ENCODE peak calls at places on chromosomes 2 and 18, in nine cellular contexts. V, J, B, Y, U, L, P, A and N are unnamed samples.
A peak's percentile ranks its signal among the peaks of the same experiment; 100 is the strongest.

GRCh38 chr2:225994748-225995405 is 595.4 kb downstream of the NYAP2 start:
- DNase-seq in V (peak; percentile 48), J (no peak), B (no peak), Y (no peak), U (no peak), L (no peak), P (no peak), A (no peak), N (peak; percentile 27)

GRCh38 chr2:43086451-43087221 is 139.8 kb downstream of the ZFP36L2 start:
- DNase-seq in V (peak; percentile 99), J (no peak), B (peak; percentile 98), Y (no peak), U (no peak), L (no peak), P (peak; percentile 33), A (no peak), N (peak; percentile 99)

GRCh38 chr2:45652090-45653050 is 895 bp downstream of the PRKCE start:
- DNase-seq in V (peak; percentile 35), J (no peak), B (no peak), Y (peak; percentile 87), U (no peak), L (no peak), P (no peak), A (peak; percentile 47), N (peak; percentile 70)

GRCh38 chr2:108449410-108450200 is 599 bp downstream of the GCC2 start:
- DNase-seq in V (peak; percentile 25), J (peak; percentile 62), B (no peak), Y (no peak), U (no peak), L (no peak), P (peak; percentile 11), A (peak; percentile 58), N (peak; percentile 45)

GRCh38 chr2:12702661-12703121 is 14.0 kb upstream of the TRIB2 start:
- DNase-seq in V (peak; percentile 89), J (no peak), B (peak; percentile 83), Y (no peak), U (no peak), L (no peak), P (no peak), A (no peak), N (peak; percentile 96)

GRCh38 chr2:230254152-230254881 is 28.8 kb downstream of the SP140 start:
- DNase-seq in V (no peak), J (no peak), B (no peak), Y (no peak), U (no peak), L (no peak), P (no peak), A (no peak), N (no peak)

GRCh38 chr2:236366406-236366805 is 102.2 kb upstream of the ASB18 start:
- DNase-seq in V (no peak), J (no peak), B (no peak), Y (no peak), U (no peak), L (no peak), P (no peak), A (no peak), N (no peak)

GRCh38 chr2:127581050-127581345 is 45.5 kb downstream of the MYO7B start:
- DNase-seq in V (no peak), J (no peak), B (no peak), Y (peak; percentile 41), U (no peak), L (no peak), P (no peak), A (no peak), N (no peak)

GRCh38 chr18:75931079-75931478 is 503.6 kb upstream of the SMIM21 start:
- DNase-seq in V (no peak), J (no peak), B (no peak), Y (no peak), U (no peak), L (no peak), P (no peak), A (no peak), N (no peak)

GRCh38 chr2:37316181-37316580 is 8.5 kb downstream of the PRKD3 start:
- DNase-seq in V (no peak), J (no peak), B (no peak), Y (no peak), U (no peak), L (no peak), P (no peak), A (no peak), N (no peak)

GRCh38 chr2:232538671-232539070 is 821 bp upstream of the CHRNG start:
- DNase-seq in V (no peak), J (no peak), B (no peak), Y (peak; percentile 66), U (no peak), L (no peak), P (no peak), A (no peak), N (no peak)

GRCh38 chr18:75422341-75422910 is 5.1 kb downstream of the SMIM21 start:
- DNase-seq in V (no peak), J (no peak), B (no peak), Y (no peak), U (no peak), L (no peak), P (no peak), A (no peak), N (peak; percentile 12)

GRCh38 chr2:120447122-120447785 is 101.3 kb downstream of the INHBB start:
- DNase-seq in V (no peak), J (no peak), B (no peak), Y (peak; percentile 67), U (no peak), L (no peak), P (no peak), A (no peak), N (no peak)

GRCh38 chr2:68345129-68345875 is 19.8 kb upstream of the PLEK start:
- DNase-seq in V (no peak), J (peak; percentile 9), B (no peak), Y (no peak), U (no peak), L (no peak), P (no peak), A (no peak), N (no peak)

GRCh38 chr2:217935245-217935879 is 67.4 kb downstream of the TNS1 start:
- DNase-seq in V (peak; percentile 72), J (no peak), B (no peak), Y (no peak), U (no peak), L (no peak), P (no peak), A (no peak), N (peak; percentile 87)

GRCh38 chr2:18078206-18078605 is 199.7 kb downstream of the KCNS3 start:
- DNase-seq in V (no peak), J (no peak), B (no peak), Y (no peak), U (no peak), L (no peak), P (no peak), A (no peak), N (no peak)

GRCh38 chr2:151976945-151977353 is 121.9 kb downstream of the CACNB4 start:
- DNase-seq in V (no peak), J (no peak), B (no peak), Y (no peak), U (no peak), L (no peak), P (no peak), A (no peak), N (no peak)

GRCh38 chr2:200471324-200471848 is 38.5 kb downstream of the KCTD18 start:
- DNase-seq in V (no peak), J (peak; percentile 18), B (no peak), Y (no peak), U (peak; percentile 22), L (no peak), P (no peak), A (peak; percentile 39), N (peak; percentile 44)

GRCh38 chr2:110732422-110733413 is at the start of gene ACOXL:
- DNase-seq in V (no peak), J (peak; percentile 5), B (no peak), Y (peak; percentile 84), U (no peak), L (no peak), P (no peak), A (no peak), N (no peak)

GRCh38 chr18:59129964-59130703 is 9.6 kb upstream of the SEC11C start:
- DNase-seq in V (no peak), J (no peak), B (no peak), Y (no peak), U (no peak), L (no peak), P (no peak), A (no peak), N (no peak)

GRCh38 chr2:199306116-199306515 is 151.6 kb downstream of the SATB2 start:
- DNase-seq in V (no peak), J (no peak), B (no peak), Y (no peak), U (no peak), L (no peak), P (no peak), A (no peak), N (no peak)

GRCh38 chr2:102618452-102619413 is 620 bp upstream of the SLC9A2 start:
- DNase-seq in V (no peak), J (no peak), B (no peak), Y (peak; percentile 75), U (no peak), L (no peak), P (no peak), A (no peak), N (no peak)